ENCODE peak calls at places on chromosomes 5 and 9, in seven cellular contexts. One of them, this sample, is unnamed.

GRCh38 chr9:70609542-70610286 is 195.3 kb upstream of the KLF9 start:
- DNase-seq in RWPE1: peak
- DNase-seq in gastrocnemius medialis: peak
- DNase-seq in fibroblast of lung: peak
- DNase-seq in dorsolateral prefrontal cortex: no peak
- DNase-seq in GM06990: no peak
- DNase-seq in neural crest cell: no peak
- DNase-seq in this sample: no peak

GRCh38 chr5:170257370-170257769 is 24.6 kb downstream of the C5orf58 start:
- DNase-seq in GM06990: no peak
- DNase-seq in dorsolateral prefrontal cortex: no peak
- DNase-seq in gastrocnemius medialis: no peak
- DNase-seq in RWPE1: no peak
- DNase-seq in neural crest cell: no peak
- DNase-seq in fibroblast of lung: no peak
- DNase-seq in this sample: no peak

GRCh38 chr9:133142657-133143592 is 20.8 kb downstream of the GBGT1 start:
- DNase-seq in fibroblast of lung: no peak
- DNase-seq in dorsolateral prefrontal cortex: no peak
- DNase-seq in GM06990: peak
- DNase-seq in RWPE1: no peak
- DNase-seq in neural crest cell: no peak
- DNase-seq in gastrocnemius medialis: no peak
- DNase-seq in this sample: no peak

GRCh38 chr9:101140728-101141127 is 112.2 kb downstream of the PLPPR1 start:
- DNase-seq in gastrocnemius medialis: no peak
- DNase-seq in GM06990: no peak
- DNase-seq in RWPE1: no peak
- DNase-seq in dorsolateral prefrontal cortex: no peak
- DNase-seq in neural crest cell: no peak
- DNase-seq in fibroblast of lung: no peak
- DNase-seq in this sample: no peak

GRCh38 chr9:133371261-133371711 is 4.6 kb downstream of the SURF4 start:
- DNase-seq in GM06990: no peak
- DNase-seq in neural crest cell: no peak
- DNase-seq in RWPE1: no peak
- DNase-seq in fibroblast of lung: no peak
- DNase-seq in dorsolateral prefrontal cortex: no peak
- DNase-seq in gastrocnemius medialis: no peak
- DNase-seq in this sample: no peak

GRCh38 chr5:43038523-43038989 is 1.6 kb downstream of the ANXA2R start:
- DNase-seq in GM06990: peak
- DNase-seq in gastrocnemius medialis: no peak
- DNase-seq in neural crest cell: no peak
- DNase-seq in fibroblast of lung: peak
- DNase-seq in dorsolateral prefrontal cortex: no peak
- DNase-seq in RWPE1: no peak
- DNase-seq in this sample: no peak

GRCh38 chr5:171681061-171681460 is 104.6 kb upstream of the SMIM23 start:
- DNase-seq in RWPE1: no peak
- DNase-seq in dorsolateral prefrontal cortex: no peak
- DNase-seq in GM06990: no peak
- DNase-seq in gastrocnemius medialis: no peak
- DNase-seq in fibroblast of lung: no peak
- DNase-seq in neural crest cell: no peak
- DNase-seq in this sample: no peak

GRCh38 chr9:103755986-103756385 is 338.1 kb upstream of the SMC2 start:
- DNase-seq in RWPE1: no peak
- DNase-seq in gastrocnemius medialis: no peak
- DNase-seq in dorsolateral prefrontal cortex: no peak
- DNase-seq in GM06990: no peak
- DNase-seq in neural crest cell: no peak
- DNase-seq in fibroblast of lung: no peak
- DNase-seq in this sample: no peak

GRCh38 chr5:38426986-38427950 is 129.2 kb downstream of the LIFR start:
- DNase-seq in RWPE1: peak
- DNase-seq in dorsolateral prefrontal cortex: no peak
- DNase-seq in neural crest cell: no peak
- DNase-seq in fibroblast of lung: no peak
- DNase-seq in GM06990: no peak
- DNase-seq in gastrocnemius medialis: no peak
- DNase-seq in this sample: no peak

GRCh38 chr5:622946-623522 is 10.9 kb downstream of the CEP72 start:
- DNase-seq in neural crest cell: no peak
- DNase-seq in gastrocnemius medialis: no peak
- DNase-seq in fibroblast of lung: no peak
- DNase-seq in RWPE1: no peak
- DNase-seq in GM06990: no peak
- DNase-seq in dorsolateral prefrontal cortex: no peak
- DNase-seq in this sample: no peak

GRCh38 chr9:98271479-98271878 is 16.0 kb upstream of the TBC1D2 start:
- DNase-seq in RWPE1: no peak
- DNase-seq in dorsolateral prefrontal cortex: no peak
- DNase-seq in fibroblast of lung: no peak
- DNase-seq in gastrocnemius medialis: no peak
- DNase-seq in neural crest cell: no peak
- DNase-seq in GM06990: no peak
- DNase-seq in this sample: no peak

GRCh38 chr9:114888599-114888998 is 41.8 kb downstream of the TNFSF8 start:
- DNase-seq in GM06990: no peak
- DNase-seq in fibroblast of lung: no peak
- DNase-seq in dorsolateral prefrontal cortex: no peak
- DNase-seq in neural crest cell: no peak
- DNase-seq in gastrocnemius medialis: no peak
- DNase-seq in RWPE1: no peak
- DNase-seq in this sample: no peak

GRCh38 chr5:93273176-93273575 is 307.8 kb downstream of the NR2F1-AS1 start:
- DNase-seq in fibroblast of lung: peak
- DNase-seq in GM06990: no peak
- DNase-seq in RWPE1: peak
- DNase-seq in dorsolateral prefrontal cortex: no peak
- DNase-seq in gastrocnemius medialis: no peak
- DNase-seq in neural crest cell: no peak
- DNase-seq in this sample: no peak

GRCh38 chr5:139752506-139753350 is 42.9 kb upstream of the PSD2 start:
- DNase-seq in dorsolateral prefrontal cortex: no peak
- DNase-seq in GM06990: no peak
- DNase-seq in RWPE1: peak
- DNase-seq in fibroblast of lung: no peak
- DNase-seq in gastrocnemius medialis: no peak
- DNase-seq in neural crest cell: no peak
- DNase-seq in this sample: no peak

GRCh38 chr5:54705994-54706616 is 188.5 kb downstream of the SNX18 start:
- DNase-seq in GM06990: no peak
- DNase-seq in gastrocnemius medialis: no peak
- DNase-seq in neural crest cell: no peak
- DNase-seq in RWPE1: no peak
- DNase-seq in fibroblast of lung: no peak
- DNase-seq in dorsolateral prefrontal cortex: no peak
- DNase-seq in this sample: no peak

GRCh38 chr9:96209407-96210031 is 92.5 kb downstream of the HSD17B3 start:
- DNase-seq in dorsolateral prefrontal cortex: no peak
- DNase-seq in gastrocnemius medialis: peak
- DNase-seq in GM06990: no peak
- DNase-seq in fibroblast of lung: peak
- DNase-seq in neural crest cell: no peak
- DNase-seq in RWPE1: peak
- DNase-seq in this sample: no peak

GRCh38 chr9:36486933-36487481 is 85.7 kb upstream of the MELK start:
- DNase-seq in gastrocnemius medialis: peak
- DNase-seq in dorsolateral prefrontal cortex: peak
- DNase-seq in RWPE1: peak
- DNase-seq in neural crest cell: peak
- DNase-seq in GM06990: peak
- DNase-seq in fibroblast of lung: no peak
- DNase-seq in this sample: peak

GRCh38 chr5:151406322-151406947 is 41.0 kb upstream of the SLC36A1 start:
- DNase-seq in RWPE1: peak
- DNase-seq in fibroblast of lung: no peak
- DNase-seq in GM06990: no peak
- DNase-seq in dorsolateral prefrontal cortex: no peak
- DNase-seq in neural crest cell: no peak
- DNase-seq in gastrocnemius medialis: no peak
- DNase-seq in this sample: no peak

GRCh38 chr9:121753802-121754654 is 102.6 kb downstream of the DAB2IP start:
- DNase-seq in neural crest cell: no peak
- DNase-seq in GM06990: no peak
- DNase-seq in RWPE1: no peak
- DNase-seq in fibroblast of lung: no peak
- DNase-seq in gastrocnemius medialis: no peak
- DNase-seq in dorsolateral prefrontal cortex: no peak
- DNase-seq in this sample: no peak

GRCh38 chr5:42940853-42941252 is 99.3 kb downstream of the ANXA2R start:
- DNase-seq in neural crest cell: no peak
- DNase-seq in gastrocnemius medialis: no peak
- DNase-seq in GM06990: no peak
- DNase-seq in RWPE1: no peak
- DNase-seq in dorsolateral prefrontal cortex: no peak
- DNase-seq in fibroblast of lung: no peak
- DNase-seq in this sample: no peak

GRCh38 chr5:86665984-86666760 is 48.4 kb downstream of the COX7C start:
- DNase-seq in fibroblast of lung: no peak
- DNase-seq in GM06990: peak
- DNase-seq in gastrocnemius medialis: no peak
- DNase-seq in neural crest cell: no peak
- DNase-seq in dorsolateral prefrontal cortex: no peak
- DNase-seq in RWPE1: no peak
- DNase-seq in this sample: no peak

GRCh38 chr5:96614110-96614691 is 48.0 kb upstream of the CAST start:
- DNase-seq in RWPE1: peak
- DNase-seq in gastrocnemius medialis: peak
- DNase-seq in dorsolateral prefrontal cortex: peak
- DNase-seq in neural crest cell: peak
- DNase-seq in GM06990: peak
- DNase-seq in fibroblast of lung: peak
- DNase-seq in this sample: peak
- TF ChIP-seq CTCF in RWPE1: peak
- TF ChIP-seq CTCF in gastrocnemius medialis: peak
- TF ChIP-seq CTCF in dorsolateral prefrontal cortex: peak
- TF ChIP-seq CTCF in neural crest cell: peak
- TF ChIP-seq CTCF in GM06990: peak
- TF ChIP-seq CTCF in fibroblast of lung: peak
- TF ChIP-seq CTCF in this sample: peak

GRCh38 chr5:98772415-98773213 is 849 bp upstream of the RGMB start:
- DNase-seq in neural crest cell: peak
- DNase-seq in gastrocnemius medialis: peak
- DNase-seq in fibroblast of lung: peak
- DNase-seq in GM06990: no peak
- DNase-seq in dorsolateral prefrontal cortex: peak
- DNase-seq in RWPE1: peak
- DNase-seq in this sample: peak

GRCh38 chr5:98770158-98770910 is 3.1 kb upstream of the RGMB start:
- DNase-seq in neural crest cell: no peak
- DNase-seq in fibroblast of lung: peak
- DNase-seq in GM06990: peak
- DNase-seq in gastrocnemius medialis: peak
- DNase-seq in dorsolateral prefrontal cortex: peak
- DNase-seq in RWPE1: no peak
- DNase-seq in this sample: peak

GRCh38 chr5:98773214-98773463 is 324 bp upstream of the RGMB start:
- DNase-seq in neural crest cell: no peak
- DNase-seq in fibroblast of lung: no peak
- DNase-seq in GM06990: no peak
- DNase-seq in gastrocnemius medialis: no peak
- DNase-seq in RWPE1: no peak
- DNase-seq in dorsolateral prefrontal cortex: no peak
- DNase-seq in this sample: no peak

GRCh38 chr5:98770911-98771322 is 2.5 kb upstream of the RGMB start:
- DNase-seq in gastrocnemius medialis: no peak
- DNase-seq in GM06990: no peak
- DNase-seq in RWPE1: no peak
- DNase-seq in neural crest cell: no peak
- DNase-seq in dorsolateral prefrontal cortex: no peak
- DNase-seq in fibroblast of lung: no peak
- DNase-seq in this sample: no peak

DNA sequence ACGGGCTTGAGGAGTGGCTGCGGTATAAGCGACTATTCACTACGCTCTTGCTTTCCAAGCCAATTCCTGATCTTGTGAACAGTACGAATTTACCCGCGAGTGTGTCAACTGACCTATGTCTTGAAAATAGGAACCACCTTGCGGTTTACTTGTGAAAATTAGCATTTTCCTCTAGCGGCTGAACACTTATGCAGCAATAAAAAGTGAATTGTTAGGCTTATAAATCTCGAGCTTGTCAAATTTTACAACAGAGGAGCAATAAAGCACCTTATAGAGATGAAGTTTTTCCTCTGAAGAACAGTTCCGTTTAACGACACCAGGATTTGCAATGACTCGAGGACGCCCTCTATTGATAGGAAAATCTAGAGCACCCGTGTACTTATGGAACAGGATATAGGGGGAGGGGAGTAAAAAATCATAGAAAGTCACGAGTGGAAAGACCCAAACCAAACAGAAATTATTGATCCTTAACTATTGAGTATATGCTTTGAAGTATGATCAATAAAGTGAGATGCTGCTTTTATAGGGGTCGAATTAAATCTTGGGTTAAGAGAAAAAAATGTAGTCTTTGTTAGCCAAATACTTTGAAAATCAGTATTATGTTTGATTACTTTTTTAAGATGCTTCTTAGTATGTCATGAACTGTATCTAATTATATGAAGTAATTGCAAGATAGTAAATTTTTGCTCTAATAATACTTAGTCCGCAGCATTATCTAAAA is 1.9 kb upstream of the RGMB start:
- DNase-seq in GM06990: peak
- DNase-seq in gastrocnemius medialis: peak
- DNase-seq in neural crest cell: peak
- DNase-seq in fibroblast of lung: peak
- DNase-seq in dorsolateral prefrontal cortex: peak
- DNase-seq in RWPE1: peak
- DNase-seq in this sample: peak
- TF ChIP-seq CTCF in GM06990: peak
- TF ChIP-seq CTCF in gastrocnemius medialis: peak
- TF ChIP-seq CTCF in neural crest cell: peak
- TF ChIP-seq CTCF in fibroblast of lung: peak
- TF ChIP-seq CTCF in dorsolateral prefrontal cortex: peak
- TF ChIP-seq CTCF in RWPE1: peak
- TF ChIP-seq CTCF in this sample: peak

DNA sequence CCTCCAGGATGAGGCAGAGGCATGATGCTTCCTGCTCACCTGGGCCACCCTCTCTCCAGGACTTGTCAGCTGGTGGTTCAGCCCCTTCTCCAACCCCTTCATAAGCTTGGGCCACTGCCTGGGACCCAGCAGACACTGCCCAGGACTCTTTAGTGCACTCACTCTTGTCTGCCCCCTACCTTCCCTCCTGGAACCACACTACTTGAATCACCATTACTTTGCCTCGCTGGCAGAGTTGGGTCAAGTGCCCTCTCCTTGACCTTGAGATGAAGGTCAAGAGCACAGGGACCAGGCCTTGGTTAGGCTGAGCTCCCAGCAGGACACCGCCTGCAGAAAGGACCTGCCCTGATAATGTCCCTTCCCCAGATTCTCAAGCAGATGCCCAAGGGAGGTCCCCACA is 8.5 kb upstream of the ENDOG start:
- DNase-seq in RWPE1: no peak
- DNase-seq in gastrocnemius medialis: no peak
- DNase-seq in GM06990: no peak
- DNase-seq in dorsolateral prefrontal cortex: no peak
- DNase-seq in neural crest cell: no peak
- DNase-seq in fibroblast of lung: no peak
- DNase-seq in this sample: no peak
- TF ChIP-seq CTCF in RWPE1: no peak
- TF ChIP-seq CTCF in gastrocnemius medialis: no peak
- TF ChIP-seq CTCF in GM06990: no peak
- TF ChIP-seq CTCF in dorsolateral prefrontal cortex: no peak
- TF ChIP-seq CTCF in neural crest cell: no peak
- TF ChIP-seq CTCF in fibroblast of lung: no peak
- TF ChIP-seq CTCF in this sample: peak

GRCh38 chr9:130156672-130157071 is 15.5 kb upstream of the NCS1 start:
- DNase-seq in neural crest cell: no peak
- DNase-seq in RWPE1: no peak
- DNase-seq in fibroblast of lung: no peak
- DNase-seq in gastrocnemius medialis: no peak
- DNase-seq in dorsolateral prefrontal cortex: peak
- DNase-seq in GM06990: no peak
- DNase-seq in this sample: no peak
- TF ChIP-seq CTCF in neural crest cell: no peak
- TF ChIP-seq CTCF in RWPE1: no peak
- TF ChIP-seq CTCF in fibroblast of lung: no peak
- TF ChIP-seq CTCF in gastrocnemius medialis: no peak
- TF ChIP-seq CTCF in dorsolateral prefrontal cortex: peak
- TF ChIP-seq CTCF in GM06990: no peak
- TF ChIP-seq CTCF in this sample: no peak